ENCODE peak calls at places on chromosomes 12 and 14, in six cellular contexts. O is IMR-90, L is WERI-Rb-1, T is left ventricle myocardium inferior, S is left lung, V is upper lobe of right lung. F is an unnamed sample.

GRCh38 chr14:96265387-96265786 is 9.4 kb downstream of the BDKRB1 start:
- DNase-seq in O (peak; percentile 19), L (no peak), T (no peak), S (no peak), V (no peak), F (no peak)

GRCh38 chr12:17511369-17511768 is 578.6 kb downstream of the RERGL start:
- DNase-seq in O (no peak), L (no peak), T (no peak), S (no peak), V (no peak), F (peak; percentile 5)

GRCh38 chr14:69008411-69008810 is 29.3 kb upstream of the ACTN1 start:
- DNase-seq in O (peak; percentile 64), L (no peak), T (no peak), S (no peak), V (no peak), F (peak; percentile 77)

GRCh38 chr12:16198884-16199283 is 78.6 kb downstream of the SLC15A5 start:
- DNase-seq in O (no peak), L (peak; percentile 18), T (no peak), S (no peak), V (no peak), F (no peak)

GRCh38 chr12:89261982-89262381 is 90.3 kb downstream of the DUSP6 start:
- DNase-seq in O (no peak), L (no peak), T (no peak), S (no peak), V (no peak), F (peak; percentile 88)

GRCh38 chr12:131217024-131217586 is 263.4 kb downstream of the ADGRD1 start:
- DNase-seq in O (no peak), L (peak; percentile 51), T (no peak), S (no peak), V (no peak), F (no peak)

GRCh38 chr14:34252227-34252626 is 209.8 kb downstream of the SPTSSA start:
- DNase-seq in O (no peak), L (no peak), T (no peak), S (no peak), V (no peak), F (no peak)

GRCh38 chr14:69151458-69152180 is 1.3 kb downstream of the DCAF5 start:
- DNase-seq in O (peak; percentile 67), L (peak; percentile 90), T (peak; percentile 69), S (peak; percentile 94), V (peak; percentile 91), F (peak; percentile 79)

GRCh38 chr14:85531141-85531593 is 1.2 kb downstream of the FLRT2 start:
- DNase-seq in O (peak; percentile 58), L (peak; percentile 62), T (peak; percentile 37), S (peak; percentile 72), V (peak; percentile 67), F (peak; percentile 64)

DNA sequence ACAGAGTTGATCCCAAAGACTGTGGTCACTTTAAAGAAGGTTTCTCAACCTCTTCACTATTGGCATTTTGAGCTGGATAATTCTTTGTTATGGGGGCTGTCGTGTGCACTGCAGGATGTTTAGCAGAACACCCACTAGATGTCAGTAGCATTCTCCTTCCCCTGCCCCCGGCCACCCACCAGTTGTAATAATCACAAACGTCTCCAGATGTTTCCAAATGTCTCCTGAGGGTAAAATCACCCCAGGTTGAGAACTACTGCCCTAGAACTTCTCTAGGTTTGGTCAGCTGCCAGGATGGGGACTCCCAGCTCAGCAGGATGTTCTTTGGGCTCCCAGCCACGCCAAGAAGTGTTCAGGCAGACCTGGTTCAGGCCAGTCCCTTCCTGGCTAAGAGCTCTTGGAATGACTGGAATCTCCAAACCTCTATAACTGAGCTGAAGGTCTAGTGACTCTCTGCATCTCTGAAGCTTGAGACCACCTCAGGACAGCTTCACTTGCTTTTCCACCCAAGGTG is 12.5 kb upstream of the AJUBA start:
- DNase-seq in O (peak; percentile 48), L (peak; percentile 54), T (no peak), S (no peak), V (peak; percentile 72), F (peak; percentile 52)
- H3K27ac ChIP-seq in O (no peak overlapping the region), L (peak overlapping the region; percentile 29), T (no peak overlapping the region), S (no peak overlapping the region), V (no peak overlapping the region), F (no peak overlapping the region)

GRCh38 chr14:54784060-54784459 is 118.6 kb downstream of the GCH1 start:
- DNase-seq in O (no peak), L (no peak), T (peak; percentile 70), S (no peak), V (no peak), F (no peak)
- H3K27ac ChIP-seq in O (no peak overlapping the region), L (no peak overlapping the region), T (peak overlapping the region; percentile 94), S (no peak overlapping the region), V (no peak overlapping the region), F (no peak overlapping the region)

DNA sequence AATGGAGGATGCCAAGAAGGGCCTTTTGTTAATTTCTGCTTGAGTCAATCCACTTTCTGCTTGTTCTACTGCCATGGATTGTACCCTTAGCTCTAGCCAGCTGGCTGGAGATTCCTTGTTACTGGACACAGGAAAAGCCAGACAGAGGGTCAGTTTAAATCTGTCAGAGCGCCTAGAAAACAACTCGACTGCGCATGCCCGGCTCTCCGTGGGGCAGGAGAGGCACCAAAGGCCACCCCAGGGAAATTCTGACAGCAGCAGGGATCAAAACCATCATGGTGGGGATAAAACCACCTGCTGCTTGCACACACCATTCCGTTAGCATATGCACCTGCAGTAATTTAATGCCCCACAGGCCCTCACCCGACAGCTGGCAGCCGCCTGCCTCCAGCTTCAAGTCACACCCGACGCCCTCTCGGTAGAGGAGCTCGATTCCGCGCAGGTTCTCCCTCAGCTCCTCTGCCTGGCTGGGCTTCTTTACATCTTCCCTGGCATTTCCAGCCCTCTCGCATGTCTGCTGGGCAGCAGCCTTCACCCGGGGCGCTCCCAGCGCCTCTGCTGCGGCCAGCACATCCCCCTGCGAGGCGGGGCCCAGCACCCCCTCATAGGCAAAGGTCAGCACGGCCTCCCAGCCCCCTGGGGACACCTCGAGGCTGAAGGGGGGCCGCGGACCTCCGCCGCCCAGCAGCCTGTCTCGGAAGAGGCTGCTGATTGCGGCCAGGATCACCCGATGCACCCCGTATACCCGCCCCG is 1.1 kb downstream of the KLHL33 start:
- DNase-seq in O (no peak), L (no peak), T (peak; percentile 62), S (peak; percentile 73), V (no peak), F (no peak)
- H3K27ac ChIP-seq in O (no peak overlapping the region), L (no peak overlapping the region), T (peak overlapping the region; percentile 72), S (no peak overlapping the region), V (peak overlapping the region; percentile 61), F (no peak overlapping the region)

GRCh38 chr12:13204428-13204827 is 7.9 kb downstream of the EMP1 start:
- DNase-seq in O (peak; percentile 93), L (no peak), T (no peak), S (no peak), V (no peak), F (peak; percentile 42)
- H3K27ac ChIP-seq in O (peak overlapping the region; percentile 79), L (no peak overlapping the region), T (peak overlapping the region; percentile 94), S (no peak overlapping the region), V (peak overlapping the region; percentile 58), F (peak overlapping the region; percentile 27)

GRCh38 chr12:5242440-5242839 is 189.5 kb upstream of the NTF3 start:
- DNase-seq in O (no peak), L (peak; percentile 82), T (no peak), S (no peak), V (no peak), F (peak; percentile 70)

GRCh38 chr12:5243014-5243413 is 188.9 kb upstream of the NTF3 start:
- DNase-seq in O (peak; percentile 31), L (no peak), T (no peak), S (no peak), V (no peak), F (peak; percentile 50)

GRCh38 chr12:5247144-5247543 is 184.8 kb upstream of the NTF3 start:
- DNase-seq in O (no peak), L (no peak), T (no peak), S (no peak), V (no peak), F (peak; percentile 62)

GRCh38 chr12:5246196-5246595 is 185.7 kb upstream of the NTF3 start:
- DNase-seq in O (no peak), L (no peak), T (no peak), S (no peak), V (no peak), F (no peak)

DNA sequence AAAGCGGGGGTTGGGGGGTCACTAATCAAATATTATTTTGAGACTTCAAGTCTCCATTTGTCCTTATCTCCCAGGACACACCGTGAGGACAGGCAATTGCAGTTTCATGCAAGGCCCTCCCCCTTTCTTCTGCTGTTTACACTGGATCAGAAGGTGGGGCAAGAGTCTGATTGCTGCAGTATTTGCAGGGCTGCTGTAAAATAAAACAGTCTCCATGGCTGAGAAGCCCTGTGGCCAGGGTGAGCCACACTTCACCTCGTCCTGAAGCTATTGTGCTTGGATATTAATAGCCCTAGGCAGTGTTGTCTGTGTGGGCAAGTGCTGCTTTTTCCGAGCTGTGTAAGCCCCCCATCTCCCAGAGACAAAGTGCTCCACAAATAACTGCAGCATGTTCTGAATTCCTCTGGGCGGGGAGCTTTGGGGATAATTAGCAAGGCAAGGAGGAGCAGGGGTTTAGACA is 187.4 kb upstream of the NTF3 start:
- DNase-seq in O (no peak), L (no peak), T (no peak), S (no peak), V (no peak), F (peak; percentile 38)
- H3K27ac ChIP-seq in O (no peak overlapping the region), L (no peak overlapping the region), T (no peak overlapping the region), S (no peak overlapping the region), V (no peak overlapping the region), F (peak overlapping the region; percentile 18)

DNA sequence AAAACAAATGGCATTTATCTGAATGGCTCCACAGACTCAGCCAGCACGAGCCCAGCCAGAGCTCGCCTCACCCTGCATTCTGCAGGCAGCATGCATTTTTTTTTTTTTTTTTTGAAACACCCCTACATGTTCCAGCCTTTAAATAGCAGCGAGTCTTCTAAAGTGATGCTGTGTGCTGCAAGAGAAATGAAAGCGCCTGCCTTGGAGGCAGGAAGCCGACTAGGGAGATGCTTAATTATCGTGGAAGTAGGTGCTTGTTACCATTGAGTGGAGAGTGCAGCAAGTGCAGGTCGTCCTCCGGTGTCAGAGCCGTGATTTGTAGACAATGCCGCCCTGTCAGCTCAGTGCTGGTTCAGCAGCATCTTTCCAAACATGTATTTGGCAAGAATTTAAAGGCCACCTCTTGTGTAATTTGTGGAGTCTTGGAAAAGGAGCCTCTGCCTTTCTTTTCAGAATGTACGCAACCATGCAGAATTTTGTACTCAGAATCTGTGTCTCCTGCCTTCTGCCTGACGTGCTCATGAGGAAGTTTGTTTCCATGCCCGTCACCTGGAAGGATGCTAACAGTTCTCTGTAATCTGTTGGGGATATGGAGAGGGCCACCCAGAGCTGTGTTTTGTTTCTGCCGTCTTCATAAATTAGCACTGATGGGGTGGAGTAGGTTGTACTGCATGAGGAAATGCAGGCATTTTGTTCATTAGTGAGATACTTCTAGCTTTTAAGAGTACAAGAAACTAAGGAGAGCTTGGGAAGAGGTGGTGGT is 345.9 kb upstream of the RGS6 start:
- DNase-seq in O (peak; percentile 59), L (no peak), T (no peak), S (no peak), V (no peak), F (no peak)
- H3K27ac ChIP-seq in O (peak overlapping the region; percentile 66), L (no peak overlapping the region), T (no peak overlapping the region), S (peak overlapping the region; percentile 13), V (no peak overlapping the region), F (no peak overlapping the region)

GRCh38 chr12:644293-644639 is 19.0 kb downstream of the NINJ2 start:
- DNase-seq in O (no peak), L (no peak), T (no peak), S (no peak), V (no peak), F (no peak)
- H3K27ac ChIP-seq in O (no peak overlapping the region), L (no peak overlapping the region), T (peak overlapping the region; percentile 100), S (peak overlapping the region; percentile 100), V (peak overlapping the region; percentile 99), F (no peak overlapping the region)

DNA sequence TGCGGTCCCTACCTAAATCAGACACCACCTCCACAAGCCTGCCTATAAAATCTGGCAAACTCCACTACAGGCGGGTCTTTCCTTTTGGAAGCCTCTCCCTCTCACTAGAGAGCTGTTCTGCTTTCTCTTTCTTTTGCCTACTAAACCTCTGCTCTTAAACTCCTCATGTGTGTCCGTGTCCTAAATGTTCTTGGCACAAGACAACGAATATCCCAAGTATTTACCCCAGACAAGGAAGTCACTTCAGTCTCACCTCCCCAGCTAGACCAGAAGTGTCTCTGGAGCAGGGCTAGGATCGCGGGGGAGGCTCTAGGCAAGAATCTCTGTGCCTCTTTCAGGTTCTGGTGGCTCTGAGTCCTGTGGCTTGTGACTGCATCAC is 37.2 kb upstream of the FICD start:
- DNase-seq in O (no peak), L (no peak), T (no peak), S (no peak), V (no peak), F (no peak)
- H3K27ac ChIP-seq in O (no peak overlapping the region), L (no peak overlapping the region), T (no peak overlapping the region), S (no peak overlapping the region), V (no peak overlapping the region), F (no peak overlapping the region)